ENCODE peak calls at places on chromosomes 2 and 18, in six cellular contexts. C is esophagus muscularis mucosa, V is transverse colon, X is tibial nerve, D is K562, Y is ovary. S is an unnamed sample. For H3K4me1 and H3K9me3, the result is how much of the 10 kb centered on the place peaks cover.

GRCh38 chr18:38427234-38427633 is 861.6 kb upstream of the CELF4 start:
- DNase-seq in C (no peak), V (no peak), X (no peak), D (no peak), Y (no peak), S (no peak)

GRCh38 chr18:58350526-58350925 is 278.4 kb downstream of the ALPK2 start:
- DNase-seq in C (no peak), V (no peak), X (no peak), D (no peak), Y (no peak), S (no peak)

GRCh38 chr18:23662309-23663263 is at the start of gene ANKRD29:
- DNase-seq in C (no peak), V (peak), X (no peak), D (no peak), Y (peak), S (peak)

GRCh38 chr2:97706708-97707345 is 6.5 kb upstream of the ZAP70 start:
- DNase-seq in C (no peak), V (peak), X (no peak), D (no peak), Y (no peak), S (no peak)

GRCh38 chr2:105081006-105081701 is 43.3 kb downstream of the MRPS9 start:
- DNase-seq in C (no peak), V (no peak), X (no peak), D (no peak), Y (no peak), S (peak)

GRCh38 chr2:20604401-20604911 is 46.4 kb downstream of the HS1BP3 start:
- DNase-seq in C (no peak), V (no peak), X (peak), D (no peak), Y (no peak), S (peak)

GRCh38 chr18:78196280-78196679 is 783.3 kb upstream of the SALL3 start:
- DNase-seq in C (no peak), V (no peak), X (no peak), D (no peak), Y (no peak), S (no peak)

GRCh38 chr2:232328516-232329460 is 49.8 kb upstream of the ALPP start:
- DNase-seq in C (no peak), V (no peak), X (no peak), D (no peak), Y (no peak), S (no peak)

GRCh38 chr18:45254683-45255082 is 360.6 kb upstream of the SLC14A2 start:
- DNase-seq in C (no peak), V (no peak), X (peak), D (no peak), Y (peak), S (peak)

GRCh38 chr2:46520108-46520507 is 40.7 kb downstream of the TMEM247 start:
- DNase-seq in C (peak), V (no peak), X (no peak), D (no peak), Y (no peak), S (no peak)

GRCh38 chr18:8389391-8390340 is 219.6 kb upstream of the RAB12 start:
- DNase-seq in C (no peak), V (peak), X (peak), D (peak), Y (peak), S (peak)

GRCh38 chr2:27959496-27959895 is 69.0 kb downstream of the BABAM2 start:
- DNase-seq in C (no peak), V (peak), X (peak), D (peak), Y (peak), S (no peak)

GRCh38 chr18:30582078-30582477 is 460.5 kb downstream of the DSC3 start:
- DNase-seq in C (no peak), V (no peak), X (no peak), D (peak), Y (no peak), S (no peak)

GRCh38 chr2:42309366-42309765 is 51.7 kb downstream of the COX7A2L start:
- DNase-seq in C (no peak), V (no peak), X (no peak), D (no peak), Y (no peak), S (no peak)

GRCh38 chr2:223549215-223549614 is 52.9 kb downstream of the SCG2 start:
- DNase-seq in C (no peak), V (no peak), X (no peak), D (no peak), Y (no peak), S (no peak)

GRCh38 chr18:49015886-49016647 is 65.3 kb upstream of the SMAD7 start:
- DNase-seq in C (no peak), V (no peak), X (no peak), D (no peak), Y (peak), S (no peak)

GRCh38 chr18:35158728-35159443 is 81.9 kb upstream of the ZNF397 start:
- DNase-seq in C (no peak), V (no peak), X (no peak), D (no peak), Y (no peak), S (no peak)

GRCh38 chr2:149370061-149370775 is 39.8 kb downstream of the LYPD6 start:
- DNase-seq in C (peak), V (no peak), X (no peak), D (no peak), Y (no peak), S (no peak)

GRCh38 chr2:127721311-127721977 is 20.1 kb downstream of the SFT2D3 start:
- DNase-seq in C (no peak), V (no peak), X (no peak), D (no peak), Y (no peak), S (no peak)

GRCh38 chr2:46650556-46651001 is 171.2 kb downstream of the TMEM247 start:
- DNase-seq in C (no peak), V (peak), X (peak), D (peak), Y (peak), S (no peak)

GRCh38 chr2:69692424-69692823 is 48.9 kb upstream of the AAK1 start:
- DNase-seq in C (no peak), V (no peak), X (no peak), D (no peak), Y (no peak), S (no peak)
- H3K4me1 ChIP-seq in C (under half), V (under half), X (under half), D (under half), Y (under half), S (under half)

GRCh38 chr2:230129343-230129742 is 60.6 kb upstream of the SLC16A14 start:
- DNase-seq in C (peak), V (no peak), X (no peak), D (no peak), Y (no peak), S (no peak)
- TF ChIP-seq EP300 in C (no peak), V (no peak), X (no peak), D (no peak), Y (no peak), S (no peak)

GRCh38 chr18:1149709-1150108 is 245.0 kb downstream of the ADCYAP1 start:
- DNase-seq in C (no peak), V (no peak), X (no peak), D (no peak), Y (no peak), S (no peak)

GRCh38 chr18:1150344-1150743 is 245.7 kb downstream of the ADCYAP1 start:
- DNase-seq in C (no peak), V (no peak), X (no peak), D (no peak), Y (no peak), S (no peak)

DNA sequence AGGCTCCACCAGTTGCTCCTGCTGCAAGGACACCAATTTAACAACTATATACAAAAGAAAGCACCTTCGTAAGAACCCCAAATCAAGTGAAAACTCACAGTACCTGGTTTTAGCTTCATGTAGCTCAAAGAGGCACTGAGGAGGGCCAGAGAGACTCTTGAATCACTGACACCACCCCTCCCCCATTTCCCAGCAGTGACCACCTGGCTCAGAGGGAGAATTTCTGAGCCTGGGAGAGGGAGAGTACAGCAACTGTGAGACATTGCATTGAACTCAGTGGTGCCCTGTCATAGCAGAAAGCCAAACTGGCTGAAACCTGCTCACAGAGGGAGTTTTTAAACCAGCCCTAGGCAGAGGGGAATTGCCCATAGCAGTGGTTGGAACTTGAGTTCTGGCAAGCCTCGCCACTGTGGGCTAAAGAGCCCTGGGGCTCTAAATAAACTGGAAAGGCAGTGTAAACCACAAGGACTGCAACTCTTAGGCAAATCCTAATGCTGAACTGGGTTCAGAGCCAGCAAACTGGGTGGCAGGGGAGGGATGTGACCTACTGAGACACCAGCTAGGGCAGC is 243.0 kb downstream of the ADCYAP1 start:
- DNase-seq in C (no peak), V (no peak), X (no peak), D (no peak), Y (no peak), S (no peak)
- H3K9me3 ChIP-seq in C (under half), V (under half), X (under half), D (under half), Y (under half), S (under half)

GRCh38 chr18:61589053-61589723 is 256.0 kb downstream of the CDH20 start:
- DNase-seq in C (no peak), V (no peak), X (no peak), D (no peak), Y (no peak), S (no peak)
- H3K4me1 ChIP-seq in C (under half), V (under half), X (under half), D (under half), Y (under half), S (under half)

DNA sequence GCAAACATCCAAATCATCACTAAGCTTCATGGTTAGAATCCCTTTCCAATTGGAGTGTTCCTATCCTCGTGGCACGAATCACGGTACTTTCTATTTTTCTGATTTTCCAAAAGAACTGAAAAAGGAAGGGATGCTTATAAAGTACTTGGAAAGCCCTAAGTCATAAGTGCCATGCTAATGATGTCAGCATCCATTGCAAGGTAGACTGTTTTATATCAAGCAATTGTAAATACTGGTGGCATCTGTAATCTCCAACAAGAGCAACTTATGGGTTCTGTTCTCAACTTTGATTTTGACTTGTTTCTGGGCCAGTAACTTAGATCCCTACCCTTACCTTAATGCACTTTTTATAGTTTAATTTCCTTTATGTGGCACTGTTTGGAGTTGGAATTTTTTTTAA is 619.5 kb downstream of the BCL11A start:
- DNase-seq in C (no peak), V (no peak), X (no peak), D (no peak), Y (no peak), S (no peak)
- TF ChIP-seq EP300 in C (no peak), V (no peak), X (no peak), D (no peak), Y (no peak), S (no peak)

GRCh38 chr2:171878481-171878993 is 15.5 kb downstream of the SLC25A12 start:
- DNase-seq in C (no peak), V (no peak), X (no peak), D (peak), Y (peak), S (no peak)

GRCh38 chr2:171879865-171880264 is 14.2 kb downstream of the SLC25A12 start:
- DNase-seq in C (no peak), V (no peak), X (no peak), D (no peak), Y (no peak), S (no peak)

GRCh38 chr2:171874963-171875362 is 19.1 kb downstream of the SLC25A12 start:
- DNase-seq in C (no peak), V (no peak), X (no peak), D (no peak), Y (no peak), S (no peak)

GRCh38 chr2:171874517-171874916 is 19.5 kb downstream of the SLC25A12 start:
- DNase-seq in C (no peak), V (no peak), X (no peak), D (no peak), Y (no peak), S (no peak)
- H3K9me3 ChIP-seq in C (under half), V (under half), X (under half), D (under half), Y (under half), S (under half)

DNA sequence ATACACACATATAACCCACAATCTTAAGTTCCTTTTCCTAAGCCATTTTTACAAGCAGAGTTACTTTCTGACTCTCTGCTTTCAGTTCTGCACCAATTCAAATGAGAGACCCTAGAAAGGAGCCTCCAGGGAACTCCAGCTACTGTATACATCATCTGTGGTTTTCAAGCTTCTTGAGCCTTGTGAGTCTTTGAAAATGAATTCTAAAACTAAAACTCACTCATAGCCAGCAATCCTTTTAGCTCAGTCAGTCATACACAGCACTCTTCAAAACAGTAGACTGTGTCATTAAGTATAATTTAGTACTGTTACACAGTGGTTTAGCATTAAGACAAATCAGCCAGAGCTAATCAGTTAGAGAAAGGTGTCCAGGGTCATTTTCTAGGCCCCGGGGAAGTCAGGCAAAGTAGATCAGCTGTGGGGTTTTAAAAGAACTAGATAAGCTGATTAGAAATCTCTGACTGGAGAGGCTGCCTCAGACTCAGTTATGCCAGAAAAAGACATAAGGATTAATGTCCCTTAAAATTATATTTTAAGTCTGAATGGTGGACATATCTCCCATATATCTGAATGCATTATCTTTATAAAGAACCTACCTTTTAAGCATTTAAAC is 322.1 kb upstream of the THUMPD2 start:
- DNase-seq in C (no peak), V (no peak), X (no peak), D (no peak), Y (no peak), S (no peak)
- H3K4me1 ChIP-seq in C (under half), V (under half), X (under half), D (under half), Y (under half), S (under half)

GRCh38 chr2:143600136-143600535 is 470.9 kb downstream of the ARHGAP15 start:
- DNase-seq in C (no peak), V (no peak), X (no peak), D (no peak), Y (no peak), S (no peak)

DNA sequence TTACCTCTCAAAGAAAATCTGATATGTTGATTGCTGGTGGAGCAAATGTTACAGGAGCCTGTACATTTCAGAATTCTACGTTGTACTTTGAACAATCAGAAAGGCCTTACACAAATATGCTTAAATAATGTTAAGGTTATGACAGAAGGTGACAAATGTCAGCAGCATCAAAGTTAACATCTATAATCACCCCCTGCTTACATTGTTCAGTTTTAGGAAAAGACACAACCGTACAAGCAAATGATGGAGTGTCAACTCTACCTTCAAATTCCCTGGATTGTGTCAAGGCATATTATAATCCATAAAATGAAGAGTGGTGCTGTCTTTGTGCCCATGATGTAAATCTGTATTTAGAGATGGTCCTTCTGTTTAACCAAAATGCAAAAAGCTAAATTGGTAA is 465.5 kb downstream of the ARHGAP15 start:
- DNase-seq in C (no peak), V (no peak), X (no peak), D (no peak), Y (no peak), S (no peak)
- TF ChIP-seq EP300 in C (no peak), V (no peak), X (no peak), D (no peak), Y (no peak), S (no peak)

S was measured in upper lobe of left lung.